ENCODE peak calls at places on chromosomes 12 and 14, in four cellular contexts. One of them, this sample, is unnamed.

GRCh38 chr14:100348779-100349708 is 25.9 kb downstream of the SLC25A47 start:
- DNase-seq in endodermal cell: peak; percentile 68
- DNase-seq in GM23248: no peak
- DNase-seq in fibroblast of lung: no peak
- DNase-seq in this sample: no peak

GRCh38 chr14:101501858-101502615 is 59.3 kb upstream of the DIO3 start:
- DNase-seq in endodermal cell: peak; percentile 22
- DNase-seq in fibroblast of lung: no peak
- DNase-seq in GM23248: no peak
- DNase-seq in this sample: no peak

GRCh38 chr14:51328089-51328941 is 88.3 kb downstream of the TMX1 start:
- DNase-seq in fibroblast of lung: peak; percentile 58
- DNase-seq in GM23248: peak; percentile 82
- DNase-seq in endodermal cell: peak; percentile 54
- DNase-seq in this sample: peak; percentile 45

GRCh38 chr14:74546416-74546815 is 52.9 kb downstream of the ISCA2 start:
- DNase-seq in endodermal cell: no peak
- DNase-seq in GM23248: no peak
- DNase-seq in fibroblast of lung: no peak
- DNase-seq in this sample: peak; percentile 11

GRCh38 chr14:91841065-91841464 is 26.3 kb downstream of the TC2N start:
- DNase-seq in fibroblast of lung: no peak
- DNase-seq in GM23248: peak; percentile 49
- DNase-seq in endodermal cell: no peak
- DNase-seq in this sample: no peak

GRCh38 chr12:121190523-121191031 is 19.4 kb upstream of the P2RX4 start:
- DNase-seq in endodermal cell: peak; percentile 62
- DNase-seq in GM23248: peak; percentile 91
- DNase-seq in fibroblast of lung: peak; percentile 82
- DNase-seq in this sample: peak; percentile 88

GRCh38 chr12:3216726-3217682 is 139.8 kb downstream of the TSPAN9 start:
- DNase-seq in GM23248: peak; percentile 91
- DNase-seq in endodermal cell: no peak
- DNase-seq in fibroblast of lung: peak; percentile 65
- DNase-seq in this sample: peak; percentile 40

GRCh38 chr12:52032431-52032796 is 18.8 kb upstream of the NR4A1 start:
- DNase-seq in fibroblast of lung: peak; percentile 89
- DNase-seq in endodermal cell: no peak
- DNase-seq in GM23248: peak; percentile 91
- DNase-seq in this sample: peak; percentile 82

GRCh38 chr14:104424406-104425072 is 155.0 kb upstream of the C14orf180 start:
- DNase-seq in GM23248: no peak
- DNase-seq in fibroblast of lung: no peak
- DNase-seq in endodermal cell: peak; percentile 44
- DNase-seq in this sample: no peak

GRCh38 chr14:93717222-93717967 is 70.9 kb downstream of the PRIMA1 start:
- DNase-seq in endodermal cell: peak; percentile 27
- DNase-seq in fibroblast of lung: no peak
- DNase-seq in GM23248: no peak
- DNase-seq in this sample: no peak

GRCh38 chr14:22733829-22734228 is 32.7 kb upstream of the OXA1L start:
- DNase-seq in endodermal cell: no peak
- DNase-seq in fibroblast of lung: no peak
- DNase-seq in GM23248: no peak
- DNase-seq in this sample: no peak

GRCh38 chr14:100065161-100065871 is at the start of gene EVL:
- DNase-seq in endodermal cell: no peak
- DNase-seq in GM23248: no peak
- DNase-seq in fibroblast of lung: no peak
- DNase-seq in this sample: no peak

GRCh38 chr14:59688224-59689170 is 111.9 kb upstream of the CCDC175 start:
- DNase-seq in fibroblast of lung: peak; percentile 39
- DNase-seq in GM23248: peak; percentile 69
- DNase-seq in endodermal cell: peak; percentile 91
- DNase-seq in this sample: peak; percentile 76

GRCh38 chr14:100589760-100590469 is 2.7 kb upstream of the BEGAIN start:
- DNase-seq in fibroblast of lung: no peak
- DNase-seq in endodermal cell: peak; percentile 18
- DNase-seq in GM23248: no peak
- DNase-seq in this sample: no peak

GRCh38 chr12:123141615-123142517 is 9.0 kb downstream of the PITPNM2 start:
- DNase-seq in GM23248: peak; percentile 91
- DNase-seq in endodermal cell: peak; percentile 67
- DNase-seq in fibroblast of lung: peak; percentile 85
- DNase-seq in this sample: peak; percentile 81

GRCh38 chr12:50052964-50053363 is 4.4 kb upstream of the ASIC1 start:
- DNase-seq in fibroblast of lung: no peak
- DNase-seq in endodermal cell: no peak
- DNase-seq in GM23248: no peak
- DNase-seq in this sample: no peak

GRCh38 chr14:37145395-37145794 is 27.0 kb downstream of the SLC25A21 start:
- DNase-seq in GM23248: peak; percentile 31
- DNase-seq in endodermal cell: no peak
- DNase-seq in fibroblast of lung: no peak
- DNase-seq in this sample: no peak

GRCh38 chr14:52111583-52111982 is 42.7 kb upstream of the NID2 start:
- DNase-seq in GM23248: peak; percentile 80
- DNase-seq in fibroblast of lung: peak; percentile 89
- DNase-seq in endodermal cell: no peak
- DNase-seq in this sample: peak; percentile 36

GRCh38 chr12:66188584-66189475 is at the start of gene IRAK3:
- DNase-seq in fibroblast of lung: peak; percentile 72
- DNase-seq in GM23248: peak; percentile 82
- DNase-seq in endodermal cell: peak; percentile 86
- DNase-seq in this sample: peak; percentile 52

GRCh38 chr12:50246873-50247612 is 36.3 kb downstream of the LIMA1 start:
- DNase-seq in GM23248: peak; percentile 97
- DNase-seq in fibroblast of lung: peak; percentile 98
- DNase-seq in endodermal cell: no peak
- DNase-seq in this sample: peak; percentile 81

GRCh38 chr12:20731274-20731673 is 36.1 kb downstream of the SLCO1C1 start:
- DNase-seq in fibroblast of lung: no peak
- DNase-seq in GM23248: no peak
- DNase-seq in endodermal cell: no peak
- DNase-seq in this sample: peak; percentile 1

GRCh38 chr14:63909984-63910383 is 57.2 kb downstream of the SYNE2 start:
- DNase-seq in fibroblast of lung: peak; percentile 45
- DNase-seq in endodermal cell: no peak
- DNase-seq in GM23248: peak; percentile 35
- DNase-seq in this sample: peak; percentile 58

DNA sequence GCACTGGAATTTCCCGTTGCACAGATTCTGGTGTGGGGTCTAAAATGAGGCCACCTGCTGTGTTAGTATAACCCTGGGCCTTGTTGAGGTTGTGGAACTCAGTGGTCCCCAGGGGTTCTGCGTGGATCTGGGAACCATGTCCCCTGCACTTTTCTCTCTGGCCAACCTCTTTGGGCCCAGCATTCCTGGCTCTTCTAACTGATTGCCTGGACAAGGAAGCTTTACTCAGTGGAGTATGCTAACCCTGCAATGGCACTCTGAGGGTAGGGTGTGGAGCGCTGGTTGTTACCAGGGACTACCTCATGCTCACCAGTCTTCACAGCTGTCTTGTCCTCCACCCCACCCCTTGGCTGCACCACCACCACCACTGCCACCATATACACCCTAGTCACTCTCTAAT is 39.2 kb downstream of the CPM start:
- DNase-seq in GM23248: no peak
- DNase-seq in fibroblast of lung: no peak
- DNase-seq in endodermal cell: no peak
- DNase-seq in this sample: no peak
- H3K4me1 ChIP-seq in GM23248: peaks cover 20% of the 10 kb centered on the region
- H3K4me1 ChIP-seq in fibroblast of lung: peaks cover 5% of the 10 kb centered on the region
- H3K4me1 ChIP-seq in endodermal cell: peaks cover 6% of the 10 kb centered on the region
- H3K4me1 ChIP-seq in this sample: peaks cover 33% of the 10 kb centered on the region

GRCh38 chr12:65168606-65169310 is 625 bp upstream of the LEMD3 start:
- DNase-seq in fibroblast of lung: no peak
- DNase-seq in GM23248: peak; percentile 37
- DNase-seq in endodermal cell: no peak
- DNase-seq in this sample: peak; percentile 33

GRCh38 chr12:65171073-65171472 is 1.7 kb downstream of the LEMD3 start:
- DNase-seq in GM23248: peak; percentile 47
- DNase-seq in fibroblast of lung: peak; percentile 25
- DNase-seq in endodermal cell: no peak
- DNase-seq in this sample: peak; percentile 56

GRCh38 chr12:65169311-65170244 is at the start of gene LEMD3:
- DNase-seq in GM23248: peak; percentile 98
- DNase-seq in endodermal cell: peak; percentile 99
- DNase-seq in fibroblast of lung: peak; percentile 87
- DNase-seq in this sample: peak; percentile 98

GRCh38 chr12:65170245-65170881 is 980 bp downstream of the LEMD3 start:
- DNase-seq in GM23248: peak; percentile 84
- DNase-seq in endodermal cell: peak; percentile 89
- DNase-seq in fibroblast of lung: peak; percentile 50
- DNase-seq in this sample: peak; percentile 86

DNA sequence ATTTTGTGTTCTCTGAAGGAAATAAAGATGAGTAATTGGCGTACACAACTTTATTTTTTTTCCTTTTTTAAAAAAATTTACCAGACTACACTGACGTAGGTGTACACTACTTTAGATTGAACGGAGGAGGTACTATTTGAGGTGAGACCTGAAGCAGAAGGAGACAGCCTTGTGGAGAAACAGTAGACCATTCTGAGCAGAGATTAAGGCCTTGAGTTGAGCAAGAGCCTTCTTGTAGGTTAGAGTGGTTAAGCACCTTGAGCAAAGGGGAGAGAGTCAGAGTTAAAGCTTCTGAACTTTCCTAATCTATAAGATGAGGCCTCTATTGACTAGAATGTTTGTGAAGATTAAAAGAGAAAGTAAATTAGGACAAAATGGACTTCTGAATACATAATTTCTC is 2.5 kb downstream of the LEMD3 start:
- DNase-seq in fibroblast of lung: peak; percentile 5
- DNase-seq in endodermal cell: no peak
- DNase-seq in GM23248: peak; percentile 15
- DNase-seq in this sample: peak; percentile 15
- H3K9ac ChIP-seq in fibroblast of lung: no peak overlapping the region
- H3K9ac ChIP-seq in endodermal cell: peak overlapping the region; percentile 95
- H3K9ac ChIP-seq in GM23248: peak overlapping the region; percentile 97
- H3K9ac ChIP-seq in this sample: peak overlapping the region; percentile 94

GRCh38 chr12:119998471-119999245 is 9.6 kb downstream of the BICDL1 start:
- DNase-seq in GM23248: no peak
- DNase-seq in endodermal cell: no peak
- DNase-seq in fibroblast of lung: no peak
- DNase-seq in this sample: no peak

GRCh38 chr12:119990382-119990874 is 1.4 kb downstream of the BICDL1 start:
- DNase-seq in fibroblast of lung: no peak
- DNase-seq in GM23248: no peak
- DNase-seq in endodermal cell: no peak
- DNase-seq in this sample: no peak

GRCh38 chr12:119992129-119992705 is 3.2 kb downstream of the BICDL1 start:
- DNase-seq in endodermal cell: no peak
- DNase-seq in fibroblast of lung: no peak
- DNase-seq in GM23248: no peak
- DNase-seq in this sample: no peak

GRCh38 chr12:119996417-119996816 is 7.4 kb downstream of the BICDL1 start:
- DNase-seq in endodermal cell: no peak
- DNase-seq in fibroblast of lung: no peak
- DNase-seq in GM23248: no peak
- DNase-seq in this sample: no peak

GRCh38 chr12:119994892-119995658 is 6.0 kb downstream of the BICDL1 start:
- DNase-seq in GM23248: no peak
- DNase-seq in fibroblast of lung: no peak
- DNase-seq in endodermal cell: no peak
- DNase-seq in this sample: no peak
- H3K27me3 ChIP-seq in GM23248: peaks cover 41% of the 10 kb centered on the region
- H3K27me3 ChIP-seq in fibroblast of lung: peaks cover 13% of the 10 kb centered on the region
- H3K27me3 ChIP-seq in endodermal cell: peaks cover 23% of the 10 kb centered on the region
- H3K27me3 ChIP-seq in this sample: peaks cover 32% of the 10 kb centered on the region

DNA sequence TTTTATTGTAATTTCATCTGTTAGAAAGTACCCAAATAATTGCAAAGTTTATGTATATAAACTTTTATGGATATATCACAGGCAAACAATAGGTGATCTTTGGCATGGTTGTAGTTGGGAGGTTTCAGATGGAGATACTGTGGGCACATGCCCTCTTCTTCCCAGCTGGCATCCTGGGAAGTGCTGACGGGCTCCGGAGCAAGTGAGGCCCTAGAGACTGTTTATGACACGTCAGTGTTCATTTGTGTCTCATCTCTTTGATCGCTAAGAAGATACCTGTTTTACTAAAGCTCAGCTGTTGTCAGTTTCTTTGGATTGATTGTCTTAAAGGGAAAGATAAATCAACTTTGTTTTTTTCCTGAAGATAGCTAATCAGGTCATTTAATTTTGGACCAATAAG is 287.6 kb downstream of the FBXL14 start:
- DNase-seq in GM23248: no peak
- DNase-seq in fibroblast of lung: no peak
- DNase-seq in endodermal cell: no peak
- DNase-seq in this sample: no peak
- H3K4me1 ChIP-seq in GM23248: no peaks in the 10 kb centered on the region
- H3K4me1 ChIP-seq in fibroblast of lung: no peaks in the 10 kb centered on the region
- H3K4me1 ChIP-seq in endodermal cell: peaks cover 4% of the 10 kb centered on the region
- H3K4me1 ChIP-seq in this sample: peaks cover 35% of the 10 kb centered on the region

DNA sequence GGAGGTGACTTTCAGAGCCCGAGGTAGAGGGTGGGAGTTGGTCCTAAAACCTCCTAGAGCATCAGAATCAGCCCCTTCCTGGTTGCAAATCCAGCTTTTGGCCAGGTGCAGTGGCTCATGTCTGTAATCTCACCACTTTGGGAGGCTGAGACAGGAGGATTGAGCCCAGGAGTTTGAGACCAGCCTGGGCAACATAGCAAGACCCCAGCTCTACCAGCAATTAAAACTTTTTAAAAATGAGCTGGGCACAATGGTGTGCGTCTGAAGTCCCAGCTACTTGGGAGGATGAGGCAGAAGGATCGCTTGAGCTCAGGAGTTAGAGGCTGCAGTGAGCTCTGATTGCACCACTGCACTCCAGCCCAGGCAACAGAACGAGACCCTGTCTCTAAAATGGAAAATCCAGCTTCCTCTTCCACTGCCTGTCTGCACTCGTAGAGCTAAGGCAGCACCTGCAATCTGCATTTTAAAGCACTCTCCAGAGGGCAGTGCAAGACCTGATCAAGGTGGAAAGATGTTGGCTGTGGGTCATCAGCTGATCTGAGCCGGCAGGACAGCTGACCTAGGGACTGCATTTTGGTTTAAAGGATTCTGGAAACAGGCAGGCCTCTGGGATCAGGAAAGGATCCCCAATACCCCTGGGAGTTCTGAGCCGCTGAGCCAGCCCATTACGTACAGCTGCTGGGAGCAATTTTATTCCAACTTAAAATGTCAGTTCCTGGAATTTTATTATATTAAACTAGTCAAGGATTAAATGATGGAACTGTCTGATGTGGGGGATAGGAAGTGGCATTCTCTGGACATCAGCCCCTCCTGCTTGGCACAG is 1.8 kb upstream of the TESC start:
- DNase-seq in fibroblast of lung: no peak
- DNase-seq in GM23248: no peak
- DNase-seq in endodermal cell: peak; percentile 73
- DNase-seq in this sample: no peak
- H3K9ac ChIP-seq in fibroblast of lung: no peak overlapping the region
- H3K9ac ChIP-seq in GM23248: no peak overlapping the region
- H3K9ac ChIP-seq in endodermal cell: no peak overlapping the region
- H3K9ac ChIP-seq in this sample: no peak overlapping the region

GRCh38 chr12:132268674-132269073 is 60.7 kb downstream of the GALNT9 start:
- DNase-seq in endodermal cell: no peak
- DNase-seq in GM23248: no peak
- DNase-seq in fibroblast of lung: no peak
- DNase-seq in this sample: no peak
- H3K27me3 ChIP-seq in endodermal cell: no peaks in the 10 kb centered on the region
- H3K27me3 ChIP-seq in GM23248: peaks cover 25% of the 10 kb centered on the region
- H3K27me3 ChIP-seq in fibroblast of lung: no peaks in the 10 kb centered on the region
- H3K27me3 ChIP-seq in this sample: peaks cover 86% of the 10 kb centered on the region

This sample was measured in adipocyte.